ENCODE peak calls at places on chromosomes 1 and 21, in six cellular contexts. I is transverse colon, K is DND-41, J is A549, D is left ventricle myocardium inferior, A is uterus. S is an unnamed sample. For H3K9me3, the result is how much of the 10 kb centered on the place peaks cover.

GRCh38 chr1:111199881-111200801 is at the start of gene DENND2D:
- DNase-seq in D (peak), J (no peak), I (peak), A (peak), K (peak), S (peak)

GRCh38 chr1:229003233-229004031 is 267.5 kb upstream of the RAB4A start:
- DNase-seq in I (no peak), J (no peak), D (no peak), K (no peak), A (no peak), S (no peak)

GRCh38 chr1:87106158-87106557 is 191.7 kb downstream of the HS2ST1 start:
- DNase-seq in I (no peak), K (no peak), A (no peak), J (no peak), D (no peak), S (no peak)

GRCh38 chr1:9289724-9290493 is 2.8 kb upstream of the SPSB1 start:
- DNase-seq in K (peak), A (peak), I (no peak), D (peak), J (peak), S (no peak)

GRCh38 chr1:43005460-43006351 is 47.0 kb upstream of the SLC2A1 start:
- DNase-seq in K (no peak), I (no peak), A (no peak), J (no peak), D (no peak), S (no peak)

GRCh38 chr1:206012086-206012859 is 9.1 kb upstream of the RAB7B start:
- DNase-seq in J (no peak), A (no peak), K (peak), D (peak), I (peak), S (peak)

GRCh38 chr1:56334027-56334426 is 245.3 kb downstream of the PLPP3 start:
- DNase-seq in J (no peak), I (no peak), K (no peak), A (no peak), D (no peak), S (no peak)

GRCh38 chr1:196306421-196306820 is 301.8 kb downstream of the KCNT2 start:
- DNase-seq in I (no peak), A (no peak), D (no peak), J (no peak), K (no peak), S (no peak)

GRCh38 chr1:155166373-155167165 is 6.5 kb downstream of the KRTCAP2 start:
- DNase-seq in K (peak), A (peak), J (no peak), I (peak), D (peak), S (no peak)

GRCh38 chr1:82226198-82226505 is 425.4 kb downstream of the ADGRL2 start:
- DNase-seq in I (no peak), K (no peak), J (no peak), D (no peak), A (no peak), S (no peak)

GRCh38 chr1:108862698-108863477 is 6.0 kb upstream of the AKNAD1 start:
- DNase-seq in I (no peak), D (no peak), K (no peak), J (no peak), A (no peak), S (no peak)

GRCh38 chr1:203308205-203309114 is 3.1 kb downstream of the BTG2 start:
- DNase-seq in J (no peak), A (no peak), K (no peak), I (peak), D (no peak), S (no peak)

GRCh38 chr1:31762726-31763670 is 1.1 kb downstream of the ADGRB2 start:
- DNase-seq in J (peak), D (peak), A (peak), I (peak), K (peak), S (peak)

GRCh38 chr1:31764307-31765040 is at the start of gene ADGRB2:
- DNase-seq in K (peak), D (no peak), A (no peak), J (peak), I (no peak), S (no peak)

GRCh38 chr1:31765041-31765467 is 914 bp upstream of the ADGRB2 start:
- DNase-seq in K (peak), A (no peak), D (no peak), J (peak), I (no peak), S (no peak)

GRCh38 chr1:31762323-31762722 is 1.8 kb downstream of the ADGRB2 start:
- DNase-seq in A (no peak), K (no peak), J (no peak), I (no peak), D (no peak), S (no peak)

GRCh38 chr1:31763671-31764306 is 351 bp downstream of the ADGRB2 start:
- DNase-seq in A (no peak), I (no peak), K (no peak), J (no peak), D (no peak), S (no peak)
- H3K27ac ChIP-seq in A (no peak), I (no peak), K (peak), J (peak), D (no peak), S (no peak)

DNA sequence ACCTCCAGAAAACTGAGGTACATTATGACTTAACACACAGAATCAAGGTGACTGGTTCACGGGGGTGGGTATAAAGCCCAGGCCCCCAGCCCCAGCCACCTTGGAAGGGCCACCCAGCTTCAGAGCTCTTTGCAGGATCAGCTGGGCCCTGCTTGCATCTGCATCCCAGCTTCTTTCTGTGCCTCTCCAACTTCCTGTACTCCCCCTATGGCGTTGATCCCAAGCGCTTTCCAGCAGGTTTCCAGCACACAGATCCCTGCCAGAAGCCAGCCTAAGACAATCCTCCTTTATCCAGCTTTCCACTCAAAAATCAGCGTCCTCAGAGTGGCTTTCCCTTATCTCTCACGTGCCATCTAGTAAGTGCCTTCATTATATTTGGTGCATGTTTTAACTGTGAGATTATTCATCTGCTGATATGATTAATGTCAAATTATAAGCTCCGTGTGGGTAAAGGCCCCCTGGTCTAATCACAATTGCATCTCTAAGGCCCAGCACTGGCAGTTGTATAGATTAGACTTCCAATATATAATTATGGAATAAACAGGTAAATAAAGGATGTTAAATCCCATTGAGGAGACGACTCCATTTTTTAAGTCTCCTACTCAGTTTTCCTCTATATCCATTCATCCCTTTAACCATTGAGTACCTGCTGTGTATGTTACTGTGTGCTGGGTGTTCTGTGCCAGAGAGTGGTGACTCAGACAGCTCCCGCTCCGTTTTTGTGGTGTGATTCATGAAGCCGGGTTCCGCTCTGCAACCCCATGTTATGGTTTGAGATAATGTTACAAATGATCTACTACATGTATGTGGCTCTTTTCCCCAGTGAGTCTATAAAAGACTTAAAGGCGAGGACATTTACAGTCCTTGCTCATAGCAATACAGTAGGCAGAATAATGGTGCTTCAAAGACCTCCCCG is 387.6 kb downstream of the PCP4 start:
- DNase-seq in A (no peak), D (no peak), I (no peak), J (no peak), K (no peak), S (no peak)
- H3K9me3 ChIP-seq in A (under half), D (under half), I (under half), J (under half), K (under half), S (under half)

GRCh38 chr1:44576456-44577150 is 97.7 kb downstream of the TMEM53 start:
- DNase-seq in D (no peak), I (no peak), A (no peak), J (no peak), K (no peak), S (no peak)
- H3K27ac ChIP-seq in D (no peak), I (no peak), A (no peak), J (no peak), K (no peak), S (no peak)

GRCh38 chr21:30104246-30104645 is 62.4 kb downstream of the CLDN17 start:
- DNase-seq in D (no peak), J (no peak), I (no peak), K (no peak), A (no peak), S (no peak)
- H3K9me3 ChIP-seq in D (under half), J (under half), I (under half), K (under half), A (under half), S (under half)

DNA sequence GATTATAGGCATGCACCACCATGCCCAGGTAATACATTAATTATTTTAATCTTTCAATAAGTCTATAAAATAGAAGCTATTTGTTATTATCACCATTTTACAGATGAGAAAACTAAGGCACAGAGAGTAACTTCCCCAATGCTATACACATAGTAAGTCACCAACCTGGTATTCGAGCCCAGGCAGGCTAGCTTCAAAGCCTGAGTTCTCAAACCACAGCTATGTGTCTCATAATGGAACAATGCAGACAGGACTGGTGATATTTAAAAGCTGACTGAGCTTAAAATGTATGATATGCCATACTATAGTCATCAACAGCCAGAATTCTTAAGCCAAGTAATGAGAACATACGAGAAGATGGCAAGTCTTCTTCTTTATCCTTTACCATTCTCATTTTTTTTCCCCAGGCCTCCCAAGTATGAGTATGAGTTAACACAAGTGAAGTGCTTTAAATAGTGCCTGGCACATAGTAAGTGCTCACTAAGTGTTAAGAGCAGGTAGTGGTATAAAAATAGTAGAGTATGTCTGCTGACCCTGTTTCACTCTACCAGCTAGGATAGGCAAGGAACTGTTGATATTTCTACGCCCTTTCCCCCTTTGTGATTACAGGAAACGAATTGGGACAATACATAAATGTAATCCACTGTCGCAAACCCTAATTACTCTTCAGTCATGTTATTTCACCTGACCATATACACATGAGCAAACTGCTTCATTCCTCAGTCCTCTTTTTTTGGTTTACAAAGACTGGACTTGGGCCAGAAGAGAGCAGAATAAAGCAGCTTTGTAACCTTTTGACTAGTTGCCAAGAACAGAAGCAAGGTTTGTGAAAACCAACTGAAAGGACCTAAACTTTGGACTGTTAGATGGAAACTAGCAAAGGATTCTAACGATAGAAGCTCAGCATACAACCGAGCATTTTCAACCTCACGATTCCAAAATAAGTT is 9.5 kb downstream of the EYA3 start:
- DNase-seq in J (no peak), D (no peak), A (no peak), K (no peak), I (no peak), S (no peak)
- H3K27ac ChIP-seq in J (no peak), D (peak), A (no peak), K (no peak), I (peak), S (no peak)

DNA sequence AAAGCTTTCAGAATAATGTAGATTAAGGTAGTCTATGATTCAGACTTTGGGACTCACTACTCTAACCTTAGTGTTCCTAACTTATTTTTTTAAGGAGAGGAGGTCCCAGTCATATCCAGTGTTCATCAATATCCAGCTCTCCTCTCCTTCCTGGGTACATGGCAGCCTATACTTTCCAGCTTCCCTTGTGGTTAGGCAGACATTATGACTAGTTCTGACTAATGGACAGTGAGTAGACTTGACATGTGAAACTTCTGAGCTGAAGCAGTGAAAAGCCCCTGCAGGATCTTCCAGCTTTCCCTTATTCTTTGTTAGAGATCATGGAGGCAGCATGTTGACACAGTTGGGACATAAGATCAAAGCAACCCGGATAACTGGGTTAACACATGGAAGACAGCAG is 144.2 kb downstream of the PTPRU start:
- DNase-seq in D (no peak), K (no peak), J (no peak), I (no peak), A (no peak), S (no peak)
- H3K9me3 ChIP-seq in D (under half), K (under half), J (under half), I (under half), A (under half), S (under half)

DNA sequence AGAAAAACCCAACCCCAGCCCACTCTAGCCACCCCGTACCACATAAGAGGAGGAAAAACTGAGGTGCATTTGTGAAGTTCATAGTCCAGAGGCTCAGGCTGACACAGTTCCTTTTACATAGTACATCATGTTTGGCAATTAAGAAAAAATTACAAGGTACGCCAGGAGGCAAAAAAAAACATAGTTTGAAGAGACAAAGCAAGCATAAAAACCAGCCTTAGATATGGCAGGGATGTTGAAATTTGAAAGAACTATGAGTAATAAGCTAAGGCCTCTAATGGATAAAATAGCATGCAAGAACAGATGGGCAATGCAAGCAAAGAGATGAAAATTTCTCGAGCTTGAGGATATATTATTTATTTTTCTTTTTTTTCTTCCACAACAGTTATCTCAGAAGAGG is 31.9 kb downstream of the MIXL1 start:
- DNase-seq in J (no peak), D (no peak), A (no peak), I (no peak), K (no peak), S (no peak)
- H3K27ac ChIP-seq in J (no peak), D (no peak), A (no peak), I (no peak), K (no peak), S (no peak)

S was measured in CD4-positive, alpha-beta T cell.